ENCODE peak calls at places on chromosomes 13 and 19, in eight cellular contexts. G is tibial artery, W is epithelial cell of esophagus, D is upper lobe of left lung, L is mucosa of descending colon, V is AG04450, S is thoracic aorta, N is esophagus squamous epithelium. P is an unnamed sample.

GRCh38 chr13:84894749-84895148 is 904.5 kb downstream of the SLITRK6 start:
- DNase-seq in V (no peak), W (no peak), S (no peak), D (peak), G (no peak), L (no peak), N (no peak), P (no peak)

GRCh38 chr13:102707465-102707864 is 12.6 kb upstream of the METTL21C start:
- DNase-seq in S (no peak), D (no peak), L (no peak), W (peak), N (no peak), G (no peak), V (peak), P (peak)

GRCh38 chr13:102873653-102874052 is 27.8 kb downstream of the ERCC5 start:
- DNase-seq in D (no peak), W (peak), L (no peak), G (no peak), N (no peak), S (no peak), V (no peak), P (no peak)

GRCh38 chr19:18002347-18002850 is 5.6 kb upstream of the ARRDC2 start:
- DNase-seq in N (no peak), L (peak), W (no peak), S (no peak), D (no peak), V (no peak), G (peak), P (no peak)

GRCh38 chr13:51737609-51738008 is 66.4 kb downstream of the DHRS12 start:
- DNase-seq in V (no peak), L (no peak), W (no peak), D (no peak), G (no peak), N (no peak), S (no peak), P (no peak)

GRCh38 chr13:98174321-98174720 is 2.7 kb downstream of the RNF113B start:
- DNase-seq in S (no peak), G (no peak), V (no peak), W (no peak), L (no peak), N (no peak), D (no peak), P (no peak)

GRCh38 chr19:10920288-10920655 is 8.2 kb downstream of the YIPF2 start:
- DNase-seq in G (no peak), L (no peak), D (peak), S (no peak), N (no peak), W (no peak), V (no peak), P (no peak)

GRCh38 chr19:55091126-55091910 is 15.6 kb downstream of the EPS8L1 start:
- DNase-seq in L (peak), W (no peak), S (no peak), N (no peak), V (no peak), D (peak), G (no peak), P (no peak)

GRCh38 chr19:38831142-38831605 is 420 bp downstream of the ECH1 start:
- DNase-seq in D (peak), G (peak), S (peak), L (peak), W (peak), N (no peak), V (peak), P (no peak)

GRCh38 chr13:26310003-26310402 is 56.1 kb downstream of the CDK8 start:
- DNase-seq in N (no peak), L (no peak), W (no peak), D (no peak), G (no peak), S (no peak), V (no peak), P (no peak)

GRCh38 chr19:13018037-13018914 is 23.0 kb downstream of the NFIX start:
- DNase-seq in S (no peak), D (peak), V (no peak), N (no peak), W (no peak), G (no peak), L (no peak), P (no peak)

GRCh38 chr19:13020002-13020414 is 24.7 kb downstream of the NFIX start:
- DNase-seq in S (no peak), W (no peak), V (no peak), N (no peak), L (no peak), G (no peak), D (no peak), P (no peak)

GRCh38 chr19:13017306-13018036 is 22.2 kb downstream of the NFIX start:
- DNase-seq in W (no peak), V (no peak), S (no peak), L (peak), N (no peak), D (no peak), G (no peak), P (no peak)

GRCh38 chr19:13016628-13017305 is 21.5 kb downstream of the NFIX start:
- DNase-seq in D (no peak), L (no peak), G (no peak), N (no peak), V (no peak), W (no peak), S (no peak), P (no peak)

DNA sequence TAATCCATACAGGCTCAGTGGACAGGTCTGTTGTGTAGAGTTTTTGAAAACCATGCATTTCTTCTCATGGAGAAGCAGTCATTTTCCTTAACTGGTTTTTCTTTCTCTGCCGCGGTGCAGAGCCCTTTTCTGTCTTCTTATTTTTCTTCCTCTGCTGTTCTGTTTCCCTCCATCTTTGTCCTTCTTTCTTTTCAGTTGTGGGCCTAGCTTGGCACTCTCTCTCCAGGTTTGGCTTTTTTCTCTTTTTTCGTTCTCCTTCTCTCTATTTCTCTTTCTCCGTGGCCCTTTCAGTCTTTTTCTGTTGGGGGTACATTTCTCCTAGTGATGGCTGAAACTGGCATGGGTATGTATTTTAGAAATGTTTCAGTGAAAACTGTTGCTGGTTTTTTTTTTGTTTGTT is 24.1 kb downstream of the NFIX start:
- DNase-seq in L (no peak), N (no peak), G (no peak), W (no peak), D (no peak), S (no peak), V (no peak), P (no peak)
- H3K4me3 ChIP-seq in L (no peak), N (no peak), G (no peak), W (no peak), D (no peak), S (peak), V (no peak), P (no peak)

DNA sequence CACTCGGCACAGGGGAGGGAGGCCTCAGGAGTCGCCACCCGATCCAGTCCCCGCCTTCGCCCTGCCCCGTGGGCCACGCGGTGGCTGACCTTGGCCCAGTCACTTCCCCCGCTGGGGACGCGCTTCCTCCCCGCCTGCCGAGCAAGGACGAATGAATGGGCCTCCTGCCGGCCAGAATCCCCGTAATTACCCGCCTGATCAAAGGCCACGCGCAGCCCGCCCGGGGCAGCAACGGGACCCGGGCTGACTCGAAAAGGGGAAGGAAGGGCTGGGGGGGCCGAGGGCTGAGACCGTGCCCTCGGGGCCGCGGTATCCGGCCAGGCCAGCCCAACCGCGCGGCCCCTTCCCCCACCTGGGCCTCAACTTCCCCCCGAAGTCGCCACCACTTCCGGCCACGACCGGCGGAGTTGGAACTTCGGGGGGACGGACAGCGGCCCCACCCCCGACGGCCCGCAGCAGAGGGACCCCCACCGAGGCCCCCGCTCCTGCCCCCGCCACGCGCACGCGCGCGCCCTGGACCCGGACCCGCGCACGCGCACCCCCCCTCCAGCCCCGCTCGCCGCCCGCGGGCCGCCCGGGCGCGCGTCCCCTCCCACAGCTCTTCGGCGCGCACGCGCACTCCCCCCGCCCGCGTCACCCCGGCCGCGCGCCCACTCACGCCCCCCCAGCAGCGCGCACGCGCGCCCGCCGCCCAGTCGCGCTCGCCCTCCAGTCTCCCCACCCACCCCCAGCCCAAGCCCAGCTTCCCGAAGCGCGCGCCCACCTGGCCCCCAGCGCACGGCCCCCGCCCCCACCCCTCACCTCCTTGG is 520 bp downstream of the ZNF787 start:
- DNase-seq in W (peak), D (peak), S (peak), G (peak), N (peak), V (no peak), L (peak), P (no peak)
- TF ChIP-seq CTCF in W (peak), D (peak), S (peak), G (no peak), N (no peak), V (no peak), L (no peak), P (peak)

GRCh38 chr19:1070931-1071791 is 4.2 kb downstream of the ARHGAP45 start:
- DNase-seq in S (no peak), D (peak), V (no peak), L (peak), N (no peak), G (no peak), W (no peak), P (no peak)
- H3K4me3 ChIP-seq in S (peak), D (no peak), V (no peak), L (no peak), N (no peak), G (peak), W (no peak), P (peak)

DNA sequence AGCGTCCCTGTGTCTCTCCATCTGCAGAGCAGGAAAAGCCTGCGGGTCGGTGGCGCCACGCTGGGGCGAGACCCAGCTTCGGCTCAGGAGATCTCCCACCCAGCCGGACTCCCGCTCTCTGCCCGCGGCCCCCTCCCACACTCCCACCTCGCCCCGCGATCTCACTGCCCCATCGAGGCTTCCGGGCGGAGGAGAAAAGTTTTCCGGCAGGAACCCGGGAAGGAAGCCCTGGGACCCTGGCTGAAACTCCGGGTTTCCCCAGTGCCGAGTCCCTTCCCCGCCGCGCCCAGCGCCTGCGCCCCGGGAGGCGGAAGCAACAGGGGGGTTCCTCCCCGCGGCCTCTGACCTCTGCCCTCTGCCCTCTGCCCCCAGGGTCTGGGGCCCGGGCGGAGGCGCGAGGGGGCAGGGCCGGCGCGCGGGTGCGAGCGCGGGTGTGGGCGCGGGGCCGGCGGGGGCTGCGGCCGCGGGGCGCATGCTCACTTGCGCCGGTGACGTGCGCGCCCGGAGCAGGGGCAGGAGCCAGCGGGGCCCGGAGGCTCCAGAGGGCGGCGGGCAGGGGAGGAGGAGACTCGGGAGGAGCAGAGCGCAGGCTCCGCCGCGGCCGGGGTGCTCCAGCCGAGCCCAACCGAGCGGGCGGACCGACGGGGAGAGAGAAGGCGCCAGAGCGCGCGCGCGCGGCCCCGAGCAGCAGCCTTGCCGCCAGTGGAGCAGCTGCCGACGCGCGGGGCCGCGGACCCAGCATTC is at the start of gene ATP11A:
- DNase-seq in V (peak), S (peak), L (peak), N (peak), G (peak), W (peak), D (peak), P (peak)
- TF ChIP-seq CTCF in V (no peak), S (no peak), L (no peak), N (no peak), G (no peak), W (no peak), D (peak), P (no peak)

DNA sequence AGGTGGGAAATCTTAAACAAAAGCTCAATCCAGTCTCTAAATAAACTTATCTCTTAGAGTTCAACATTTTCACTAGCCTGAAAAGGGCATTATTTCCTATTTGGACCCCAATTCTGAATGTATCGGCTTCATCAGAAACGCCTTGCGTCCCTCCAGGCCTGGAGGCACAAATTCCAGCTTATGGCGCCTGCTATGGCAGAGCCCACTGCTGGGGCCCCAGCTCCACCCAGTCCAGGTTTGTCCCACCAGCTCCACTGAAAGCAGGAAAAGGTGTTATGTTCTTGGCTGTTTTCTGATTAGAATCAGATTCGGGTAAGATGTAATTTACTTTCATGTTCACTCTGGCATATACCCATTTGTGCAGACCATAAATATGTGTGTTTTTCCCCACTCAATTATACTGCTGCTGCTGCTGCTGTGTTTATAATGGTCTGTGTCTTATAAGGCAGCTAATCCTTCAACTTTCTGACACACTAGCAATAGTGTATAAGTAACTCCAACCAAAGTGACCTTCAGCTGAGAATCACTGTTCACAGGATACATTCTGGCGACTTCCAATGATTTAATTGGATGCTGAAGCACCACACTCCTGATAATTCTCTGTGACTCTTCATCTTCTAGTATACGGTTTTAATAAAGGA is 6.4 kb downstream of the IRS2 start:
- DNase-seq in L (no peak), N (no peak), D (no peak), V (no peak), G (no peak), W (no peak), S (no peak), P (no peak)
- H3K4me3 ChIP-seq in L (no peak), N (peak), D (peak), V (peak), G (peak), W (peak), S (peak), P (peak)

DNA sequence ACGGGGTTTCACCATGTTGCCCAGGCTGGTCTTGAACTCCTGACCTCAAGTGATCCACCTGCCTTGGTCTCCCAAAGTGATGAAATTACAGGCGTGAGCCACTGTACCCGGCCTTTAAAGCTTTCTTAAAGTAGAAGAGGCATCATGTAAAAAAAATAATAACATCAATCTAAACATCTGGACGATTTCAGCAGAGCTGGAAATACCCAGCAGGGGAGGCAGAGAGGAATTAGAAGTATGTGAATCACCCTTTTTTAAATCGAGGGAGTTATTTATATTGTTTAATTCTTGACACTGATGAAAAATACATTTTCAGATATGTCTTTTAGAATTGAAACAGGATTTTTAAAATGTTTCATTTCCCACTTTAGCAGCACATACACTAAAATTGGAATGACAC is 37.4 kb upstream of the MTIF3 start:
- DNase-seq in W (no peak), S (no peak), G (no peak), D (no peak), L (no peak), N (no peak), V (no peak), P (no peak)
- TF ChIP-seq CTCF in W (no peak), S (no peak), G (no peak), D (no peak), L (no peak), N (no peak), V (no peak), P (no peak)

DNA sequence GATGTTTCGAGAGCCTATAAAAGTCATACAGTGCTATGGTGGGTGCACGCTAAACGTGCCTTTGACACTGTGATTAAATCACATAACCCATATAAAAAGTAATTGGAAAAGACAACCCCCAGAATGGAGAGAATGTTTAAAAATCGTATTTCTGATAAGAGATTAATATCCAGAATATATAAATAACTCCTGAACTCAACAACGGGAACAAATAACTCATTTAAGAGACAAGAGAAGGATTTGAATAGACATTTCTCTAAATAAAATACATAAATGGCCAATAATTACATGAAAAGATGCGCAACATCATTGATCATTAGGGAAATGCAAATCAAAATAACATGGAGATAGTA is 37.0 kb upstream of the IGFL4 start:
- DNase-seq in N (no peak), V (no peak), W (no peak), L (no peak), G (no peak), S (no peak), D (no peak), P (no peak)
- H3K4me3 ChIP-seq in N (no peak), V (no peak), W (no peak), L (no peak), G (no peak), S (peak), D (no peak), P (no peak)

DNA sequence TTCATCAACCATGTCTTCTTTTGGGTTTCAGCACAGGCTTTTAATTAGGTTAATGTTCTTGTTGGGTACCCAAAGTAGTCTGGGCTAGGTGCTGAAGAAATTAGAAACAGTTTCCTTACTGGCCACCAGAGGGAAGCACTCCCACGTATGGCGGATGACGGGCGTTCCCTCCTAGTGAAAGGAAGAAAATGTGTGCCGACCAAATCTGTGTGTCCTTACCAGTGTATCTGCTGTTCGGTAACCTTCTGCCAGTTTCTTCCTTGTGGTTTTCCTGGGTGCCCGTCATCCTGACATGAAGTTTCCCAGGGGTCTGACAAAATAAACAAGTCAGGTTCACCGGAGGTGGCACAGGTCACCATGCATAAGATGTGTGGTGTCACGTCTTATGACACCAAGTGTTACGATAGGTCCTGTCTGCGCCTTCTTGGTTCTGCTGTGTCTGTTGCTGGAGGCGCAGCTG is 6.0 kb upstream of the WDR88 start:
- DNase-seq in S (no peak), G (peak), N (no peak), D (no peak), V (peak), W (peak), L (peak), P (peak)
- TF ChIP-seq CTCF in S (peak), G (peak), N (peak), D (peak), V (peak), W (peak), L (peak), P (peak)

GRCh38 chr19:48230555-48231129 is 25.1 kb downstream of the CARD8 start:
- DNase-seq in N (no peak), S (no peak), L (no peak), G (no peak), W (no peak), D (peak), V (no peak), P (no peak)
- H3K4me3 ChIP-seq in N (no peak), S (no peak), L (no peak), G (no peak), W (no peak), D (no peak), V (no peak), P (no peak)

DNA sequence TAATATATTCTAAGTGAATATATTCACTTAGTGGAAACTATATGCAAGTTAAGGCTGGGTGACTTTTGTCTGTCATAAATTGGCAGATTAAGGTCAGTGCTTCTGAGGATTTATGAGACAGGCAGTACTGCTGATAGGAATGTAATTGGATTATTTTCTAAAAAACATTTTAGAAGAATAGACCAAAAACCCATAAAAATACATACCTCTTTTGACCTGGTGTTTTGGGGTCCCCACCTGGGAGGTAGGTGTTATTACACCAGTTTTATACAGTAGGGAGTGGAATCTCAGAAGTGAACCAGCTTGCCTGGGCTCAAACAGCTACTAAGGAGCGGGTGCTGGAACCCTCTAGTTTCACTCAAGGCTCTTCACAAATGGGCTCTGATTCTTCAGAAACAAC is 25.3 kb downstream of the COG3 start:
- DNase-seq in S (no peak), D (no peak), W (peak), V (no peak), G (no peak), L (no peak), N (no peak), P (no peak)
- TF ChIP-seq CTCF in S (no peak), D (no peak), W (peak), V (no peak), G (no peak), L (no peak), N (no peak), P (no peak)